ENCODE peak calls at places on chromosome 11, in ten cellular contexts. One of them, this sample, is unnamed.

GRCh38 chr11:117226388-117227385 is 5.2 kb downstream of the PCSK7 start:
- DNase-seq in HT1080: peak
- DNase-seq in EL: peak
- DNase-seq in hypothalamus: peak
- DNase-seq in head of caudate nucleus: peak
- DNase-seq in AML-193: peak
- DNase-seq in activated naive CD8-positive, alpha-beta T cell treated with anti-CD3 and anti-CD28 coated beads, Interleukin-2, amount 50 U/mL, for 24 hours: peak
- DNase-seq in COR-L47: peak
- DNase-seq in fibroblast of the conjunctiva: peak
- DNase-seq in CD14-positive monocyte: peak
- DNase-seq in this sample: peak

GRCh38 chr11:62534779-62535545 is 11.6 kb downstream of the AHNAK start:
- DNase-seq in EL: no peak
- DNase-seq in hypothalamus: no peak
- DNase-seq in COR-L47: no peak
- DNase-seq in CD14-positive monocyte: no peak
- DNase-seq in activated naive CD8-positive, alpha-beta T cell treated with anti-CD3 and anti-CD28 coated beads, Interleukin-2, amount 50 U/mL, for 24 hours: no peak
- DNase-seq in HT1080: no peak
- DNase-seq in fibroblast of the conjunctiva: no peak
- DNase-seq in AML-193: no peak
- DNase-seq in head of caudate nucleus: no peak
- DNase-seq in this sample: no peak

GRCh38 chr11:109076870-109077269 is 345.1 kb upstream of the C11orf87 start:
- DNase-seq in COR-L47: no peak
- DNase-seq in CD14-positive monocyte: no peak
- DNase-seq in fibroblast of the conjunctiva: peak
- DNase-seq in HT1080: no peak
- DNase-seq in EL: no peak
- DNase-seq in activated naive CD8-positive, alpha-beta T cell treated with anti-CD3 and anti-CD28 coated beads, Interleukin-2, amount 50 U/mL, for 24 hours: no peak
- DNase-seq in AML-193: no peak
- DNase-seq in hypothalamus: no peak
- DNase-seq in head of caudate nucleus: no peak
- DNase-seq in this sample: no peak

GRCh38 chr11:86152006-86152862 is 83.3 kb upstream of the PICALM start:
- DNase-seq in HT1080: peak
- DNase-seq in hypothalamus: peak
- DNase-seq in fibroblast of the conjunctiva: no peak
- DNase-seq in CD14-positive monocyte: no peak
- DNase-seq in COR-L47: no peak
- DNase-seq in activated naive CD8-positive, alpha-beta T cell treated with anti-CD3 and anti-CD28 coated beads, Interleukin-2, amount 50 U/mL, for 24 hours: no peak
- DNase-seq in EL: peak
- DNase-seq in AML-193: no peak
- DNase-seq in head of caudate nucleus: peak
- DNase-seq in this sample: peak

GRCh38 chr11:106828976-106829375 is 189.3 kb downstream of the GUCY1A2 start:
- DNase-seq in EL: no peak
- DNase-seq in head of caudate nucleus: no peak
- DNase-seq in fibroblast of the conjunctiva: no peak
- DNase-seq in CD14-positive monocyte: no peak
- DNase-seq in activated naive CD8-positive, alpha-beta T cell treated with anti-CD3 and anti-CD28 coated beads, Interleukin-2, amount 50 U/mL, for 24 hours: no peak
- DNase-seq in COR-L47: no peak
- DNase-seq in AML-193: no peak
- DNase-seq in hypothalamus: no peak
- DNase-seq in HT1080: no peak
- DNase-seq in this sample: no peak

GRCh38 chr11:69475866-69476714 is 5.4 kb upstream of the LINC01488 start:
- DNase-seq in AML-193: no peak
- DNase-seq in activated naive CD8-positive, alpha-beta T cell treated with anti-CD3 and anti-CD28 coated beads, Interleukin-2, amount 50 U/mL, for 24 hours: no peak
- DNase-seq in COR-L47: no peak
- DNase-seq in fibroblast of the conjunctiva: no peak
- DNase-seq in CD14-positive monocyte: no peak
- DNase-seq in HT1080: no peak
- DNase-seq in head of caudate nucleus: no peak
- DNase-seq in EL: no peak
- DNase-seq in hypothalamus: no peak
- DNase-seq in this sample: no peak

GRCh38 chr11:44729065-44729464 is 2.3 kb downstream of the TSPAN18 start:
- DNase-seq in AML-193: no peak
- DNase-seq in fibroblast of the conjunctiva: no peak
- DNase-seq in hypothalamus: no peak
- DNase-seq in COR-L47: no peak
- DNase-seq in CD14-positive monocyte: no peak
- DNase-seq in HT1080: no peak
- DNase-seq in head of caudate nucleus: no peak
- DNase-seq in activated naive CD8-positive, alpha-beta T cell treated with anti-CD3 and anti-CD28 coated beads, Interleukin-2, amount 50 U/mL, for 24 hours: no peak
- DNase-seq in EL: no peak
- DNase-seq in this sample: no peak

GRCh38 chr11:118415739-118416068 is 14.3 kb downstream of the ATP5MG start:
- DNase-seq in AML-193: peak
- DNase-seq in CD14-positive monocyte: peak
- DNase-seq in activated naive CD8-positive, alpha-beta T cell treated with anti-CD3 and anti-CD28 coated beads, Interleukin-2, amount 50 U/mL, for 24 hours: no peak
- DNase-seq in COR-L47: no peak
- DNase-seq in EL: peak
- DNase-seq in HT1080: peak
- DNase-seq in fibroblast of the conjunctiva: peak
- DNase-seq in hypothalamus: no peak
- DNase-seq in head of caudate nucleus: no peak
- DNase-seq in this sample: peak

GRCh38 chr11:107017104-107017432 is 1.2 kb downstream of the GUCY1A2 start:
- DNase-seq in activated naive CD8-positive, alpha-beta T cell treated with anti-CD3 and anti-CD28 coated beads, Interleukin-2, amount 50 U/mL, for 24 hours: no peak
- DNase-seq in COR-L47: no peak
- DNase-seq in head of caudate nucleus: no peak
- DNase-seq in HT1080: no peak
- DNase-seq in AML-193: no peak
- DNase-seq in EL: peak
- DNase-seq in CD14-positive monocyte: no peak
- DNase-seq in hypothalamus: no peak
- DNase-seq in fibroblast of the conjunctiva: no peak
- DNase-seq in this sample: peak

GRCh38 chr11:16779436-16779835 is 41.0 kb downstream of the C11orf58 start:
- DNase-seq in EL: no peak
- DNase-seq in fibroblast of the conjunctiva: no peak
- DNase-seq in AML-193: peak
- DNase-seq in activated naive CD8-positive, alpha-beta T cell treated with anti-CD3 and anti-CD28 coated beads, Interleukin-2, amount 50 U/mL, for 24 hours: no peak
- DNase-seq in COR-L47: no peak
- DNase-seq in CD14-positive monocyte: peak
- DNase-seq in HT1080: no peak
- DNase-seq in hypothalamus: no peak
- DNase-seq in head of caudate nucleus: no peak
- DNase-seq in this sample: peak

GRCh38 chr11:45369294-45369693 is 83.2 kb upstream of the SYT13 start:
- DNase-seq in AML-193: no peak
- DNase-seq in activated naive CD8-positive, alpha-beta T cell treated with anti-CD3 and anti-CD28 coated beads, Interleukin-2, amount 50 U/mL, for 24 hours: no peak
- DNase-seq in COR-L47: no peak
- DNase-seq in head of caudate nucleus: no peak
- DNase-seq in fibroblast of the conjunctiva: no peak
- DNase-seq in EL: no peak
- DNase-seq in HT1080: no peak
- DNase-seq in hypothalamus: no peak
- DNase-seq in CD14-positive monocyte: no peak
- DNase-seq in this sample: no peak

GRCh38 chr11:86211619-86212018 is 32.9 kb upstream of the EED start:
- DNase-seq in CD14-positive monocyte: no peak
- DNase-seq in head of caudate nucleus: no peak
- DNase-seq in hypothalamus: no peak
- DNase-seq in fibroblast of the conjunctiva: no peak
- DNase-seq in EL: no peak
- DNase-seq in HT1080: no peak
- DNase-seq in COR-L47: peak
- DNase-seq in AML-193: no peak
- DNase-seq in activated naive CD8-positive, alpha-beta T cell treated with anti-CD3 and anti-CD28 coated beads, Interleukin-2, amount 50 U/mL, for 24 hours: no peak
- DNase-seq in this sample: no peak

This sample was measured in M059J.